ENCODE peak calls at places on chromosomes 3 and 15, in nine cellular contexts. M, G, S, R, Z, X, J, W and Y are unnamed samples.

GRCh38 chr3:129881261-129881660 is 12.2 kb downstream of the TMCC1 start:
- DNase-seq in M (no peak), G (no peak), S (no peak), R (no peak), Z (no peak), X (no peak), J (no peak), W (no peak), Y (no peak)

GRCh38 chr3:194575484-194576210 is 57.6 kb downstream of the TMEM44 start:
- DNase-seq in M (no peak), G (peak; percentile 56), S (no peak), R (peak; percentile 37), Z (peak; percentile 64), X (no peak), J (no peak), W (peak; percentile 46), Y (no peak)

GRCh38 chr3:152219769-152220255 is 48.9 kb upstream of the MBNL1 start:
- DNase-seq in M (no peak), G (no peak), S (no peak), R (no peak), Z (no peak), X (no peak), J (no peak), W (no peak), Y (no peak)

GRCh38 chr15:57183614-57184344 is 192.5 kb upstream of the CGNL1 start:
- DNase-seq in M (no peak), G (no peak), S (no peak), R (no peak), Z (no peak), X (no peak), J (no peak), W (no peak), Y (no peak)

GRCh38 chr15:67179411-67179995 is 75.0 kb downstream of the AAGAB start:
- DNase-seq in M (no peak), G (no peak), S (no peak), R (no peak), Z (no peak), X (no peak), J (no peak), W (no peak), Y (no peak)

GRCh38 chr15:84588053-84588874 is 12.5 kb upstream of the ZSCAN2 start:
- DNase-seq in M (peak; percentile 80), G (peak; percentile 90), S (no peak), R (peak; percentile 94), Z (peak; percentile 79), X (peak; percentile 89), J (peak; percentile 73), W (peak; percentile 91), Y (peak; percentile 96)

GRCh38 chr15:62445244-62445643 is 280.2 kb upstream of the C2CD4B start:
- DNase-seq in M (no peak), G (no peak), S (no peak), R (no peak), Z (peak; percentile 45), X (no peak), J (no peak), W (no peak), Y (no peak)

GRCh38 chr3:70832811-70833509 is 520.5 kb upstream of the MDFIC2 start:
- DNase-seq in M (no peak), G (no peak), S (peak; percentile 79), R (no peak), Z (peak; percentile 88), X (no peak), J (no peak), W (no peak), Y (no peak)

GRCh38 chr15:100131321-100132224 is 210.2 kb downstream of the ADAMTS17 start:
- DNase-seq in M (no peak), G (peak; percentile 75), S (no peak), R (peak; percentile 88), Z (no peak), X (no peak), J (no peak), W (peak; percentile 77), Y (no peak)

GRCh38 chr3:73784647-73785420 is 160.1 kb upstream of the PDZRN3 start:
- DNase-seq in M (no peak), G (no peak), S (no peak), R (no peak), Z (peak; percentile 87), X (no peak), J (no peak), W (no peak), Y (no peak)

GRCh38 chr15:60721706-60722105 is 242.8 kb upstream of the ICE2 start:
- DNase-seq in M (no peak), G (no peak), S (no peak), R (no peak), Z (peak; percentile 19), X (peak; percentile 42), J (no peak), W (no peak), Y (no peak)

GRCh38 chr15:81548350-81549116 is 174.5 kb upstream of the TMC3 start:
- DNase-seq in M (no peak), G (no peak), S (no peak), R (no peak), Z (peak; percentile 22), X (no peak), J (no peak), W (no peak), Y (no peak)

GRCh38 chr3:177835008-177835407 is 637.7 kb upstream of the TBL1XR1 start:
- DNase-seq in M (no peak), G (no peak), S (peak; percentile 89), R (no peak), Z (peak; percentile 97), X (no peak), J (no peak), W (no peak), Y (no peak)

GRCh38 chr3:156449712-156450574 is 105.0 kb downstream of the SSR3 start:
- DNase-seq in M (no peak), G (no peak), S (no peak), R (no peak), Z (peak; percentile 44), X (peak; percentile 49), J (no peak), W (no peak), Y (no peak)

GRCh38 chr3:139455855-139456254 is 20.5 kb downstream of the RBP2 start:
- DNase-seq in M (no peak), G (no peak), S (no peak), R (no peak), Z (no peak), X (peak; percentile 4), J (no peak), W (no peak), Y (no peak)

GRCh38 chr15:27674826-27675225 is 424.3 kb downstream of the OCA2 start:
- DNase-seq in M (no peak), G (no peak), S (no peak), R (no peak), Z (no peak), X (no peak), J (no peak), W (no peak), Y (no peak)

GRCh38 chr15:74773731-74774252 is 8.1 kb upstream of the CSK start:
- DNase-seq in M (no peak), G (no peak), S (no peak), R (no peak), Z (no peak), X (no peak), J (no peak), W (no peak), Y (no peak)

GRCh38 chr15:83445653-83446052 is 1.5 kb upstream of the SH3GL3 start:
- DNase-seq in M (no peak), G (no peak), S (no peak), R (no peak), Z (no peak), X (no peak), J (no peak), W (no peak), Y (no peak)

GRCh38 chr3:181252626-181253025 is 263.1 kb upstream of the DNAJC19 start:
- DNase-seq in M (no peak), G (no peak), S (no peak), R (no peak), Z (no peak), X (no peak), J (no peak), W (no peak), Y (no peak)

GRCh38 chr3:41265823-41266273 is 66.5 kb downstream of the CTNNB1 start:
- DNase-seq in M (no peak), G (no peak), S (peak; percentile 23), R (no peak), Z (peak; percentile 94), X (no peak), J (no peak), W (no peak), Y (no peak)